ENCODE peak calls at places on chromosomes 16 and 17, in four cellular contexts. K is GM23248, L is mesenchymal stem cell, M is osteoblast. J is an unnamed sample.

GRCh38 chr17:6286239-6286638 is 148.7 kb downstream of the AIPL1 start:
- DNase-seq in L (no peak), K (no peak), M (no peak), J (no peak)

GRCh38 chr17:51461578-51462004 is 201.2 kb downstream of the UTP18 start:
- DNase-seq in K (peak), M (peak), L (peak), J (no peak)

GRCh38 chr17:32944248-32945020 is 16.5 kb downstream of the TMEM98 start:
- DNase-seq in L (no peak), M (no peak), K (peak), J (no peak)

GRCh38 chr17:78324391-78325075 is 35.3 kb downstream of the SOCS3 start:
- DNase-seq in M (peak), K (peak), L (peak), J (peak)

GRCh38 chr17:36544049-36544319 is 735 bp upstream of the GGNBP2 start:
- DNase-seq in L (peak), M (peak), K (peak), J (peak)

GRCh38 chr16:67248401-67249177 is at the start of gene SLC9A5:
- DNase-seq in L (peak), K (peak), M (peak), J (no peak)

GRCh38 chr17:16197276-16197675 is 18.1 kb downstream of the NCOR1 start:
- DNase-seq in K (no peak), L (peak), M (no peak), J (no peak)

GRCh38 chr16:14015948-14016347 is 55.2 kb upstream of the MRTFB start:
- DNase-seq in L (peak), K (peak), M (peak), J (peak)

GRCh38 chr17:17028878-17029535 is 13.2 kb upstream of the MPRIP start:
- DNase-seq in M (peak), K (no peak), L (no peak), J (no peak)

GRCh38 chr17:39979865-39980401 is 674 bp upstream of the PSMD3 start:
- DNase-seq in M (no peak), K (peak), L (peak), J (peak)

GRCh38 chr17:35361027-35361426 is 12.4 kb downstream of the SLFN11 start:
- DNase-seq in K (no peak), M (no peak), L (no peak), J (no peak)

GRCh38 chr16:87305505-87306391 is 11.4 kb downstream of the C16orf95 start:
- DNase-seq in K (peak), M (peak), L (peak), J (no peak)

GRCh38 chr17:77899494-77899893 is 59.0 kb upstream of the TNRC6C start:
- DNase-seq in K (no peak), L (no peak), M (no peak), J (no peak)

GRCh38 chr17:31573861-31574260 is 182.4 kb downstream of the RAB11FIP4 start:
- DNase-seq in L (no peak), M (no peak), K (no peak), J (no peak)

DNA sequence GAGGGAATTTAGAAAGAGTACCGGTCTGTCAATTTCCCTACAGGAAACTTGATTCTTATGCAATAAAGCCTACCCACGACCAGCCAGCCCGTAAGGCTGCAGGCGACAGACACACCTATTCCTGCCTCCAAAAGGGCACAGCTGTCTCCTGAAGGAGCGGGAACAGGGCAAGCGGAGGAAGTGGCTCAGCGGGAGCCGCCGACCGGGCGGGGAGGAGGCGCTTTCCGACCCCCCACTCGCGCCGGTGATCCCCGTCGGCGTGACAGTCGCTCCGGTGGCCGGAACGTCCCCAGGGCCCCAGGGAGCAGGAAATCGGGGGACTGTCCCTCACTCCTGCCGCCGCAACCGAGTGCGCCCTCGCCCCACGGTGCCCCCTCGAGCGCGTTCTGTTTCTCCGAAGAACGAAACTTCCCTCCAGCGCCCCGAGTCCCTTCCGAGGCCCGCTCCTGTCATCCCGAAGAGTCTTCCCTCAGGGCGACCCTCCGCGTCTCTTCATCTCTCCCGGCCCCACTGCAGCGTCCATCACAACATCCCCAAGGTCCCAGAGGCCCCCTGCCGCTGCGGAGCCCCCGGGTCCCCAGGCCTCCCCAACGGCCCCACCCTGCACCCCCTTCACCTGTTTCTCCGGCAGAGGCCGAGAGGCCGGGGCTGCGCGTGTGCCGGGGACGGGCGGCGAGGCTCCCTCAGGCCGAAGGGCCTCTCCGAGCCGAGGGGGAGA is 420 bp downstream of the STAT3 start:
- DNase-seq in M (peak), K (peak), L (peak), J (no peak)
- H2AFZ ChIP-seq in M (no peak), K (peak), L (peak), J (peak)

GRCh38 chr16:30527635-30528178 is 1.3 kb upstream of the ZNF768 start:
- DNase-seq in K (peak), L (no peak), M (peak), J (no peak)
- H2AFZ ChIP-seq in K (peak), L (no peak), M (peak), J (peak)

GRCh38 chr16:83806036-83806435 is 1.7 kb upstream of the HSBP1 start:
- DNase-seq in K (no peak), L (no peak), M (no peak), J (no peak)
- H2AFZ ChIP-seq in K (no peak), L (no peak), M (no peak), J (no peak)

GRCh38 chr16:57959121-57959520 is 11.8 kb downstream of the CNGB1 start:
- DNase-seq in L (no peak), M (peak), K (no peak), J (no peak)

GRCh38 chr16:57959804-57960203 is 11.1 kb downstream of the CNGB1 start:
- DNase-seq in K (no peak), M (peak), L (no peak), J (no peak)

GRCh38 chr16:57960826-57961472 is 10.0 kb downstream of the CNGB1 start:
- DNase-seq in M (peak), L (no peak), K (no peak), J (no peak)

GRCh38 chr16:57961538-57961937 is 9.4 kb downstream of the CNGB1 start:
- DNase-seq in M (peak), K (no peak), L (no peak), J (no peak)

DNA sequence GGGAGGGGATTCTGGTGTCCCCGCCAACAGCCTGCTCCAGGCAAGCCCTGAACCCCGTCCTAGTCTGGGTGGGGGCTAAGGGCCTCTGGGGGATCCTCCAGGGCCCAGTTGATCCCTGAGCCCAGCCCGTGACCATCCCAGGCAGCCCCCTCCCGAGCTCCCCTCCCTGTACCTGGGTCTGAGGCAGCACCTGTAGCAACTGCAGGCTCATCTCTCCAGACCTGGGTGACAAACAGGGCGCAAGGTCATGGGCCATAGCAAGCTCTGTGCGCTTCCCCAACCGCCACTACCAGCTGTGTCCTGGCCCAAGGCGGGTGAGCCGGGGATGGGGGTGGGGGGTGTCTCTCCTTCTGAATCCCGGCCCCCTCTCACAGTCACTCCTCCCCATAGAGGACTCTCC is 10.6 kb downstream of the CNGB1 start:
- DNase-seq in K (no peak), M (peak), L (no peak), J (no peak)
- H2AFZ ChIP-seq in K (no peak), M (no peak), L (no peak), J (no peak)

GRCh38 chr17:82980632-82981031 is 98.8 kb upstream of the METRNL start:
- DNase-seq in K (no peak), M (no peak), L (no peak), J (no peak)
- H2AFZ ChIP-seq in K (no peak), M (no peak), L (no peak), J (no peak)

GRCh38 chr17:68778726-68779125 is 176.5 kb downstream of the ABCA8 start:
- DNase-seq in M (no peak), L (no peak), K (no peak), J (no peak)

GRCh38 chr17:68775969-68776368 is 174.8 kb upstream of the FAM20A start:
- DNase-seq in K (no peak), L (no peak), M (no peak), J (no peak)

GRCh38 chr17:68776451-68776850 is 175.3 kb upstream of the FAM20A start:
- DNase-seq in L (peak), M (no peak), K (no peak), J (no peak)

GRCh38 chr17:68777243-68777855 is 176.2 kb upstream of the FAM20A start:
- DNase-seq in M (peak), K (peak), L (peak), J (peak)

DNA sequence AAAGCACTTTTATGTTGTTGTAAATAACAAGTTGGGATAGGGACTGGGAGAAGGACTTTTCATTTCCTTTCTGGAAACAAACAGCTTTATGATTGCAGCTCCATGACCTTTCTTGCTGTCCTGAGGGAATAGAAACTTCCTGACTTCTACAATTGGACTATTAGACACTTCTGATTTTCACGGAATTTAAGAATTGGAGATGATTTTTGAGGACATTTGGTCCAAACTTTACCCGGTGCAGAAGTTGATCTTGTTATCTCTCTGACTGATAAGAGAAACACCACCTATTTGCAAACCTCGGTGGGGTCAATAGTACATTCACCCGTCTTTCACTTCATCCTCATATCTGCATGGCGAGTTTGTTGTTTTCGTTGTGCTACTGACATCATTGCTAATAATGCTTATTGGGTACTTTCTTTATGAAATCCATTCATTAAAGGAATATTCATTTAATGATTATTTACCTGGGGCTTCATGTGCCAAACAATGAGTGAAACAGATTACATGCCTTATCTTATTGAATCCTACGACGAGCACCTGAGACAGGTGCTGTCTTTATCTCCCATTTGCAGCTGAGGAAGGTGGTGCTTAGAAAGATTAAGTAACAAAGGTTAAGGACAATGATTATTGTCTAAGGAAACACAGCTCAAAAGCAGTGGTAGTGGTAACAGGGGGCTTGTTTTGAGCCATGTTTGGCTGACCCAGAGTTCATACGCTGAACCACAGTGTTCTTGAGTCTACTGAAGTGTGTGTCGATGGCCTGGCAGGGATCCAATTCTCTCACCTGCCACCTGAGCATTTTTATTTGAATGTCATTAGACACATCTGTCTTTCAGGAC is 176.9 kb upstream of the FAM20A start:
- DNase-seq in K (no peak), L (no peak), M (no peak), J (no peak)
- H2AFZ ChIP-seq in K (peak), L (no peak), M (peak), J (no peak)

GRCh38 chr16:2710711-2711231 is 9.3 kb downstream of the PRSS27 start:
- DNase-seq in M (peak), K (no peak), L (no peak), J (no peak)
- H2AFZ ChIP-seq in M (no peak), K (no peak), L (no peak), J (no peak)

GRCh38 chr17:72111374-72111773 is 9.4 kb upstream of the SOX9 start:
- DNase-seq in M (no peak), K (no peak), L (no peak), J (no peak)
- H2AFZ ChIP-seq in M (no peak), K (peak), L (no peak), J (no peak)

J was measured in astrocyte.